ENCODE peak calls at places on chromosomes 7 and 10, in eight cellular contexts. N is CD4-positive, alpha-beta memory T cell; E is heart left ventricle; A is DMS153; J is T-helper 2 cell; U is stimulated activated CD8-positive, alpha-beta memory T cell treated with anti-CD3 and anti-CD28 coated beads, Interleukin-12 subunit alpha, Interleukin-12 subunit beta, amount 100 ng/mL, for 1 hour; L is ACHN; S is neural progenitor cell. B is an unnamed sample.

GRCh38 chr7:116455499-116455898 is 44.0 kb upstream of the CAV2 start:
- DNase-seq in L (no peak), S (no peak), N (no peak), U (no peak), A (no peak), E (no peak), J (no peak), B (no peak)

GRCh38 chr7:98810166-98810802 is 59.5 kb downstream of the TMEM130 start:
- DNase-seq in N (no peak), U (no peak), L (no peak), E (no peak), J (no peak), A (no peak), S (peak), B (peak)

GRCh38 chr7:44489955-44490350 is 505 bp downstream of the NUDCD3 start:
- DNase-seq in J (peak), S (no peak), E (no peak), L (peak), U (peak), N (peak), A (no peak), B (no peak)

GRCh38 chr10:14587540-14588083 is 187.1 kb downstream of the FAM107B start:
- DNase-seq in J (peak), L (no peak), E (no peak), A (no peak), S (no peak), N (peak), U (no peak), B (no peak)

GRCh38 chr7:105935250-105935649 is 27.8 kb upstream of the CDHR3 start:
- DNase-seq in J (no peak), A (peak), U (no peak), L (no peak), N (no peak), S (no peak), E (no peak), B (no peak)

GRCh38 chr10:113515521-113516045 is 37.3 kb upstream of the HABP2 start:
- DNase-seq in U (no peak), L (no peak), E (no peak), S (no peak), N (no peak), J (no peak), A (no peak), B (no peak)

GRCh38 chr10:71584902-71585578 is 134.5 kb downstream of the C10orf105 start:
- DNase-seq in L (no peak), U (no peak), E (no peak), S (no peak), N (no peak), A (no peak), J (no peak), B (no peak)

GRCh38 chr7:31028417-31028988 is 23.6 kb upstream of the ADCYAP1R1 start:
- DNase-seq in E (no peak), A (no peak), N (no peak), L (no peak), S (no peak), J (no peak), U (no peak), B (no peak)

GRCh38 chr10:23413629-23414089 is 25.2 kb upstream of the OTUD1 start:
- DNase-seq in A (no peak), E (no peak), L (no peak), N (no peak), U (no peak), J (peak), S (no peak), B (no peak)

GRCh38 chr7:148700693-148701092 is 2.0 kb downstream of the CUL1 start:
- DNase-seq in N (peak), S (peak), J (peak), L (peak), A (no peak), U (peak), E (no peak), B (no peak)

GRCh38 chr10:47049056-47049851 is 138.0 kb downstream of the PTPN20 start:
- DNase-seq in A (no peak), L (no peak), E (peak), J (no peak), U (no peak), N (no peak), S (no peak), B (no peak)

B was measured in tibial artery.